ENCODE peak calls at places on chromosomes 1 and 21, in eight cellular contexts. R is heart left ventricle, T is Calu3, G is osteocyte, X is tibial nerve, V is HFF-Myc, I is fibroblast of lung, O is foreskin fibroblast. J is an unnamed sample.

GRCh38 chr1:241323510-241323909 is 33.5 kb downstream of the RGS7 start:
- DNase-seq in R (no peak), T (peak), G (no peak), X (no peak), V (peak), I (peak), O (peak), J (peak)

GRCh38 chr1:50047916-50048694 is 24.4 kb upstream of the AGBL4 start:
- DNase-seq in R (no peak), T (no peak), G (no peak), X (no peak), V (no peak), I (no peak), O (no peak), J (no peak)

GRCh38 chr1:34918609-34919561 is 10.6 kb downstream of the DLGAP3 start:
- DNase-seq in R (no peak), T (no peak), G (peak), X (no peak), V (no peak), I (no peak), O (no peak), J (no peak)

GRCh38 chr1:44855742-44856141 is 12.7 kb upstream of the PTCH2 start:
- DNase-seq in R (no peak), T (no peak), G (no peak), X (no peak), V (no peak), I (no peak), O (no peak), J (no peak)

GRCh38 chr1:207747627-207748492 is 4.0 kb upstream of the CD46 start:
- DNase-seq in R (no peak), T (peak), G (no peak), X (no peak), V (no peak), I (no peak), O (no peak), J (no peak)

GRCh38 chr1:215749423-215749822 is 182.3 kb downstream of the KCTD3 start:
- DNase-seq in R (no peak), T (no peak), G (no peak), X (no peak), V (peak), I (peak), O (peak), J (peak)

GRCh38 chr1:211517006-211517405 is 25.0 kb upstream of the RD3 start:
- DNase-seq in R (no peak), T (peak), G (no peak), X (no peak), V (no peak), I (no peak), O (no peak), J (no peak)

GRCh38 chr21:14012409-14012808 is 198.3 kb downstream of the LIPI start:
- DNase-seq in R (no peak), T (no peak), G (no peak), X (no peak), V (no peak), I (no peak), O (no peak), J (no peak)

GRCh38 chr1:66489146-66489545 is 44.8 kb upstream of the SGIP1 start:
- DNase-seq in R (no peak), T (no peak), G (no peak), X (no peak), V (no peak), I (peak), O (no peak), J (peak)

GRCh38 chr1:201619513-201619912 is 80.6 kb downstream of the NAV1 start:
- DNase-seq in R (no peak), T (no peak), G (no peak), X (no peak), V (no peak), I (no peak), O (no peak), J (no peak)

GRCh38 chr1:4306559-4307467 is 347.6 kb upstream of the AJAP1 start:
- DNase-seq in R (no peak), T (no peak), G (no peak), X (no peak), V (no peak), I (no peak), O (no peak), J (no peak)

GRCh38 chr1:109499661-109500536 is 6.0 kb downstream of the CYB561D1 start:
- DNase-seq in R (no peak), T (peak), G (no peak), X (no peak), V (no peak), I (peak), O (peak), J (peak)

GRCh38 chr1:232600430-232601258 is 29.3 kb downstream of the SIPA1L2 start:
- DNase-seq in R (no peak), T (no peak), G (no peak), X (no peak), V (no peak), I (peak), O (no peak), J (no peak)

GRCh38 chr1:9942399-9942938 is 722 bp downstream of the LZIC start:
- DNase-seq in R (no peak), T (peak), G (no peak), X (no peak), V (peak), I (peak), O (peak), J (peak)

GRCh38 chr1:6690186-6690585 is 11.4 kb downstream of the DNAJC11 start:
- DNase-seq in R (no peak), T (no peak), G (no peak), X (no peak), V (no peak), I (no peak), O (no peak), J (no peak)

DNA sequence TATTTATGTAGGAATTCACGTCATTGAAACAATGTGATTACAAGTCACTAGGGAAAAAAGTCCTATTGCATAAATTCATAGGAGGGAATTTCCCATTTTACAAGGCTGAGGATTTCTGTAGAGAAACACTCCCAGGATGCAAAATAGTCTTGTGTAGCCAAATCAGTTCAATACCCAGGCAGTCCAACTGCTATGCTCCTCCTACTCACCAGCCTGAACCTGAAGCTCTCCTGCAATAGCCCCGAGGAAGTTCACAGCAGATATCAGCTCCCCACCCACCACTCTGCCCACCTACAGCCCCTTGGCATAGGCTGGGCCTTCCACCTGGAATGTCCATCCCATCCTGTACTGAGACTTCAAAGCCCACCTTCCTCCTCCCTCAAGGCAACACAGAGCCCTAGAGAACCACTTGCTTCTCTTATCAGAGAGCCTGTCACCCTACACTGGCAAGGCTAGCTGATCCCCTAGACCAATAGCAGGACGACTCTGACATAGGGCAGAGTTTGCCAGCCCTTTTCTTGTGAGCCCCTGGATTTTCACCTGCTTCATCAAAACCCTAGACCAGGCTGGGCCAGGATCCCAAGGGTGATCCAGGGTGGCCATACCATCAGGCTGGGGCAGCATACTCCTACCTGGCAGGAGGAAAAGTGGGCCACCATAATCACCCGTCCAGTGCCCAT is 1.5 kb downstream of the LSS start:
- DNase-seq in R (no peak), T (no peak), G (no peak), X (no peak), V (no peak), I (peak), O (no peak), J (peak)
- TF ChIP-seq CTCF in R (no peak), T (no peak), G (no peak), X (no peak), V (no peak), I (no peak), O (no peak), J (no peak)

DNA sequence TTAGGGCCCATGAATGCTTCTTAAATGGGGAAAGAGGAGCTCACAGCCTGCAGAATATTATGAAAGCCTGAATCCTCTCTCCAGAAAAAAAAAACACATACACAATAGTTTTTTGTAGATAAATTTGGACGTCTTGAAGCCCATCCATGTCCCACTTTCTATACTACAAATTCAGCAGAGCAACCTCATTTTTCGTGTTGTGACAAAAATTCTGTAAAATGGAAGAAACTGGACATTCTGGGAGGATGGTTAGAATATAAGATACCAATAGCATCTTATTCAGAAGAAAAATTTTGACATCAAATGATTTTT is 102.1 kb downstream of the ZNF281 start:
- DNase-seq in R (no peak), T (no peak), G (no peak), X (no peak), V (no peak), I (no peak), O (no peak), J (no peak)
- TF ChIP-seq CTCF in R (no peak), T (no peak), G (no peak), X (no peak), V (no peak), I (no peak), O (no peak), J (peak)

GRCh38 chr1:30755746-30756145 is 1.8 kb downstream of the LAPTM5 start:
- DNase-seq in R (no peak), T (no peak), G (no peak), X (no peak), V (no peak), I (no peak), O (no peak), J (no peak)
- TF ChIP-seq CTCF in R (no peak), T (no peak), G (no peak), X (no peak), V (no peak), I (no peak), O (no peak), J (peak)

GRCh38 chr21:42941696-42942085 is 16.3 kb upstream of the ERVH48-1 start:
- DNase-seq in R (no peak), T (no peak), G (no peak), X (no peak), V (no peak), I (no peak), O (no peak), J (no peak)
- TF ChIP-seq CTCF in R (no peak), T (no peak), G (no peak), X (no peak), V (no peak), I (no peak), O (no peak), J (no peak)